ENCODE peak calls at places on chromosomes 3 and 15, in nine cellular contexts. R, V, W, K, X, M, E, Y and A are unnamed samples.

GRCh38 chr3:194592798-194593752 is 40.1 kb downstream of the TMEM44 start:
- DNase-seq in W (no peak), X (peak; percentile 43), M (peak; percentile 99), E (peak; percentile 93), R (no peak), V (no peak), Y (no peak), K (peak; percentile 100), A (no peak)

GRCh38 chr15:89998141-89998661 is 2.9 kb upstream of the ZNF710 start:
- DNase-seq in V (no peak), Y (no peak), E (peak; percentile 70), W (no peak), K (peak; percentile 52), M (peak; percentile 60), R (no peak), X (no peak), A (no peak)

GRCh38 chr15:83208357-83208661 is 686 bp upstream of the HDGFL3 start:
- DNase-seq in Y (no peak), X (no peak), R (no peak), E (no peak), K (no peak), W (no peak), M (no peak), V (no peak), A (no peak)

GRCh38 chr15:91148243-91148642 is 48.2 kb downstream of the SV2B start:
- DNase-seq in Y (no peak), R (no peak), K (no peak), E (no peak), X (no peak), V (no peak), M (no peak), W (no peak), A (no peak)

GRCh38 chr3:106566277-106566676 is 697.5 kb upstream of the CBLB start:
- DNase-seq in V (no peak), M (peak; percentile 9), E (no peak), X (no peak), Y (peak; percentile 50), K (no peak), R (no peak), W (no peak), A (no peak)

GRCh38 chr3:127089487-127090145 is 103.3 kb upstream of the PRR23E start:
- DNase-seq in W (no peak), M (no peak), Y (no peak), V (no peak), R (no peak), K (peak; percentile 56), E (no peak), X (no peak), A (no peak)

GRCh38 chr3:122533931-122534334 is 19.2 kb upstream of the KPNA1 start:
- DNase-seq in R (no peak), E (peak; percentile 74), X (peak; percentile 41), W (no peak), Y (peak; percentile 77), K (peak; percentile 57), V (no peak), M (peak; percentile 82), A (no peak)

GRCh38 chr3:132380979-132381944 is 36.0 kb upstream of the DNAJC13 start:
- DNase-seq in W (no peak), Y (no peak), K (no peak), R (no peak), M (no peak), X (no peak), V (no peak), E (no peak), A (no peak)

GRCh38 chr3:150599611-150600297 is 3.4 kb upstream of the SELENOT start:
- DNase-seq in W (peak; percentile 52), Y (peak; percentile 43), K (no peak), R (no peak), X (no peak), M (no peak), E (peak; percentile 40), V (no peak), A (no peak)

GRCh38 chr3:115325539-115325938 is 178.5 kb upstream of the ZBTB20 start:
- DNase-seq in Y (peak; percentile 10), K (no peak), M (peak; percentile 13), W (peak; percentile 47), R (no peak), E (peak; percentile 9), V (no peak), X (peak; percentile 4), A (no peak)

GRCh38 chr15:70789213-70789612 is 25.9 kb upstream of the UACA start:
- DNase-seq in M (no peak), E (no peak), R (no peak), K (no peak), V (no peak), X (no peak), Y (no peak), W (no peak), A (peak; percentile 34)

GRCh38 chr3:182050932-182051331 is 339.2 kb downstream of the SOX2 start:
- DNase-seq in R (no peak), E (no peak), V (no peak), M (no peak), X (no peak), W (no peak), K (no peak), Y (no peak), A (no peak)